ENCODE peak calls at places on chromosome 3, in ten cellular contexts. One of them, this sample, is unnamed.
A peak's percentile ranks its signal among the peaks of the same experiment; 100 is the strongest.

GRCh38 chr3:152374260-152374990 is 105.7 kb downstream of the MBNL1 start:
- DNase-seq in NCI-H510A treated with DMSO at 0.1 percent for 48 hours: no peak
- DNase-seq in neural crest cell: no peak
- DNase-seq in upper lobe of left lung: no peak
- DNase-seq in GOT3: no peak
- DNase-seq in NCI-H1048: no peak
- DNase-seq in GM12865: peak; percentile 64
- DNase-seq in activated T-cell treated with anti-CD3 and anti-CD28 coated beads, Interleukin-2, amount 50 U/mL, for 1 hour: no peak
- DNase-seq in activated CD8-positive, alpha-beta T cell treated with anti-CD3 and anti-CD28 coated beads for 36 hours: no peak
- DNase-seq in activated CD4-positive, alpha-beta T cell treated with anti-CD3 and anti-CD28 coated beads, Interleukin-2, amount 10 ng/mL, durations not matched to agents 7 days and 5 days: no peak
- DNase-seq in this sample: no peak

GRCh38 chr3:58752168-58752567 is 85.6 kb upstream of the FAM3D start:
- DNase-seq in NCI-H510A treated with DMSO at 0.1 percent for 48 hours: no peak
- DNase-seq in activated T-cell treated with anti-CD3 and anti-CD28 coated beads, Interleukin-2, amount 50 U/mL, for 1 hour: no peak
- DNase-seq in upper lobe of left lung: no peak
- DNase-seq in GM12865: no peak
- DNase-seq in activated CD8-positive, alpha-beta T cell treated with anti-CD3 and anti-CD28 coated beads for 36 hours: no peak
- DNase-seq in NCI-H1048: no peak
- DNase-seq in GOT3: no peak
- DNase-seq in activated CD4-positive, alpha-beta T cell treated with anti-CD3 and anti-CD28 coated beads, Interleukin-2, amount 10 ng/mL, durations not matched to agents 7 days and 5 days: no peak
- DNase-seq in neural crest cell: no peak
- DNase-seq in this sample: no peak

GRCh38 chr3:52291508-52292181 is 4.0 kb downstream of the GLYCTK start:
- DNase-seq in GM12865: peak; percentile 57
- DNase-seq in activated CD8-positive, alpha-beta T cell treated with anti-CD3 and anti-CD28 coated beads for 36 hours: peak; percentile 63
- DNase-seq in upper lobe of left lung: no peak
- DNase-seq in GOT3: no peak
- DNase-seq in neural crest cell: peak; percentile 58
- DNase-seq in activated CD4-positive, alpha-beta T cell treated with anti-CD3 and anti-CD28 coated beads, Interleukin-2, amount 10 ng/mL, durations not matched to agents 7 days and 5 days: peak; percentile 60
- DNase-seq in NCI-H510A treated with DMSO at 0.1 percent for 48 hours: no peak
- DNase-seq in activated T-cell treated with anti-CD3 and anti-CD28 coated beads, Interleukin-2, amount 50 U/mL, for 1 hour: peak; percentile 53
- DNase-seq in NCI-H1048: no peak
- DNase-seq in this sample: peak; percentile 16

GRCh38 chr3:53142986-53143385 is 12.8 kb upstream of the RFT1 start:
- DNase-seq in neural crest cell: no peak
- DNase-seq in NCI-H1048: no peak
- DNase-seq in GM12865: peak; percentile 58
- DNase-seq in activated CD8-positive, alpha-beta T cell treated with anti-CD3 and anti-CD28 coated beads for 36 hours: no peak
- DNase-seq in GOT3: no peak
- DNase-seq in activated T-cell treated with anti-CD3 and anti-CD28 coated beads, Interleukin-2, amount 50 U/mL, for 1 hour: no peak
- DNase-seq in NCI-H510A treated with DMSO at 0.1 percent for 48 hours: no peak
- DNase-seq in activated CD4-positive, alpha-beta T cell treated with anti-CD3 and anti-CD28 coated beads, Interleukin-2, amount 10 ng/mL, durations not matched to agents 7 days and 5 days: no peak
- DNase-seq in upper lobe of left lung: no peak
- DNase-seq in this sample: no peak

GRCh38 chr3:133474251-133474801 is 74.5 kb downstream of the BFSP2 start:
- DNase-seq in GOT3: no peak
- DNase-seq in activated CD8-positive, alpha-beta T cell treated with anti-CD3 and anti-CD28 coated beads for 36 hours: no peak
- DNase-seq in GM12865: no peak
- DNase-seq in NCI-H1048: no peak
- DNase-seq in neural crest cell: no peak
- DNase-seq in NCI-H510A treated with DMSO at 0.1 percent for 48 hours: peak; percentile 76
- DNase-seq in activated CD4-positive, alpha-beta T cell treated with anti-CD3 and anti-CD28 coated beads, Interleukin-2, amount 10 ng/mL, durations not matched to agents 7 days and 5 days: no peak
- DNase-seq in activated T-cell treated with anti-CD3 and anti-CD28 coated beads, Interleukin-2, amount 50 U/mL, for 1 hour: no peak
- DNase-seq in upper lobe of left lung: no peak
- DNase-seq in this sample: peak; percentile 5

GRCh38 chr3:13080026-13080425 is 6.8 kb upstream of the IQSEC1 start:
- DNase-seq in neural crest cell: no peak
- DNase-seq in activated T-cell treated with anti-CD3 and anti-CD28 coated beads, Interleukin-2, amount 50 U/mL, for 1 hour: no peak
- DNase-seq in GM12865: no peak
- DNase-seq in NCI-H510A treated with DMSO at 0.1 percent for 48 hours: no peak
- DNase-seq in activated CD4-positive, alpha-beta T cell treated with anti-CD3 and anti-CD28 coated beads, Interleukin-2, amount 10 ng/mL, durations not matched to agents 7 days and 5 days: no peak
- DNase-seq in NCI-H1048: no peak
- DNase-seq in upper lobe of left lung: no peak
- DNase-seq in activated CD8-positive, alpha-beta T cell treated with anti-CD3 and anti-CD28 coated beads for 36 hours: no peak
- DNase-seq in GOT3: no peak
- DNase-seq in this sample: no peak

GRCh38 chr3:126208618-126209256 is 28.4 kb upstream of the ALDH1L1 start:
- DNase-seq in GOT3: no peak
- DNase-seq in upper lobe of left lung: no peak
- DNase-seq in NCI-H510A treated with DMSO at 0.1 percent for 48 hours: no peak
- DNase-seq in GM12865: no peak
- DNase-seq in activated T-cell treated with anti-CD3 and anti-CD28 coated beads, Interleukin-2, amount 50 U/mL, for 1 hour: no peak
- DNase-seq in neural crest cell: no peak
- DNase-seq in NCI-H1048: no peak
- DNase-seq in activated CD8-positive, alpha-beta T cell treated with anti-CD3 and anti-CD28 coated beads for 36 hours: no peak
- DNase-seq in activated CD4-positive, alpha-beta T cell treated with anti-CD3 and anti-CD28 coated beads, Interleukin-2, amount 10 ng/mL, durations not matched to agents 7 days and 5 days: no peak
- DNase-seq in this sample: no peak

GRCh38 chr3:124837730-124838186 is 49.4 kb downstream of the ITGB5 start:
- DNase-seq in upper lobe of left lung: peak; percentile 30
- DNase-seq in activated CD8-positive, alpha-beta T cell treated with anti-CD3 and anti-CD28 coated beads for 36 hours: no peak
- DNase-seq in NCI-H510A treated with DMSO at 0.1 percent for 48 hours: no peak
- DNase-seq in activated T-cell treated with anti-CD3 and anti-CD28 coated beads, Interleukin-2, amount 50 U/mL, for 1 hour: no peak
- DNase-seq in activated CD4-positive, alpha-beta T cell treated with anti-CD3 and anti-CD28 coated beads, Interleukin-2, amount 10 ng/mL, durations not matched to agents 7 days and 5 days: no peak
- DNase-seq in GOT3: no peak
- DNase-seq in NCI-H1048: no peak
- DNase-seq in GM12865: no peak
- DNase-seq in neural crest cell: peak; percentile 14
- DNase-seq in this sample: no peak

GRCh38 chr3:64251019-64251418 is 25.8 kb upstream of the PRICKLE2 start:
- DNase-seq in NCI-H1048: no peak
- DNase-seq in GM12865: no peak
- DNase-seq in activated CD8-positive, alpha-beta T cell treated with anti-CD3 and anti-CD28 coated beads for 36 hours: no peak
- DNase-seq in upper lobe of left lung: no peak
- DNase-seq in NCI-H510A treated with DMSO at 0.1 percent for 48 hours: no peak
- DNase-seq in activated CD4-positive, alpha-beta T cell treated with anti-CD3 and anti-CD28 coated beads, Interleukin-2, amount 10 ng/mL, durations not matched to agents 7 days and 5 days: no peak
- DNase-seq in activated T-cell treated with anti-CD3 and anti-CD28 coated beads, Interleukin-2, amount 50 U/mL, for 1 hour: no peak
- DNase-seq in GOT3: no peak
- DNase-seq in neural crest cell: no peak
- DNase-seq in this sample: no peak

GRCh38 chr3:25428003-25428861 is at the start of gene RARB:
- DNase-seq in activated CD4-positive, alpha-beta T cell treated with anti-CD3 and anti-CD28 coated beads, Interleukin-2, amount 10 ng/mL, durations not matched to agents 7 days and 5 days: no peak
- DNase-seq in GM12865: peak; percentile 12
- DNase-seq in neural crest cell: peak; percentile 42
- DNase-seq in NCI-H510A treated with DMSO at 0.1 percent for 48 hours: peak; percentile 7
- DNase-seq in activated CD8-positive, alpha-beta T cell treated with anti-CD3 and anti-CD28 coated beads for 36 hours: peak; percentile 5
- DNase-seq in upper lobe of left lung: no peak
- DNase-seq in activated T-cell treated with anti-CD3 and anti-CD28 coated beads, Interleukin-2, amount 50 U/mL, for 1 hour: no peak
- DNase-seq in NCI-H1048: no peak
- DNase-seq in GOT3: peak; percentile 4
- DNase-seq in this sample: peak; percentile 64

GRCh38 chr3:171192176-171192854 is 165.8 kb upstream of the SLC2A2 start:
- DNase-seq in activated CD4-positive, alpha-beta T cell treated with anti-CD3 and anti-CD28 coated beads, Interleukin-2, amount 10 ng/mL, durations not matched to agents 7 days and 5 days: no peak
- DNase-seq in activated T-cell treated with anti-CD3 and anti-CD28 coated beads, Interleukin-2, amount 50 U/mL, for 1 hour: no peak
- DNase-seq in neural crest cell: no peak
- DNase-seq in GOT3: no peak
- DNase-seq in upper lobe of left lung: no peak
- DNase-seq in NCI-H510A treated with DMSO at 0.1 percent for 48 hours: no peak
- DNase-seq in GM12865: no peak
- DNase-seq in activated CD8-positive, alpha-beta T cell treated with anti-CD3 and anti-CD28 coated beads for 36 hours: peak; percentile 14
- DNase-seq in NCI-H1048: no peak
- DNase-seq in this sample: no peak

GRCh38 chr3:126212629-126213375 is 32.4 kb upstream of the ALDH1L1 start:
- DNase-seq in NCI-H1048: no peak
- DNase-seq in activated CD8-positive, alpha-beta T cell treated with anti-CD3 and anti-CD28 coated beads for 36 hours: no peak
- DNase-seq in activated T-cell treated with anti-CD3 and anti-CD28 coated beads, Interleukin-2, amount 50 U/mL, for 1 hour: no peak
- DNase-seq in neural crest cell: peak; percentile 67
- DNase-seq in NCI-H510A treated with DMSO at 0.1 percent for 48 hours: peak; percentile 9
- DNase-seq in activated CD4-positive, alpha-beta T cell treated with anti-CD3 and anti-CD28 coated beads, Interleukin-2, amount 10 ng/mL, durations not matched to agents 7 days and 5 days: no peak
- DNase-seq in GOT3: no peak
- DNase-seq in GM12865: no peak
- DNase-seq in upper lobe of left lung: peak; percentile 91
- DNase-seq in this sample: no peak

GRCh38 chr3:145812396-145812795 is 348.6 kb downstream of the PLOD2 start:
- DNase-seq in activated T-cell treated with anti-CD3 and anti-CD28 coated beads, Interleukin-2, amount 50 U/mL, for 1 hour: no peak
- DNase-seq in activated CD8-positive, alpha-beta T cell treated with anti-CD3 and anti-CD28 coated beads for 36 hours: no peak
- DNase-seq in NCI-H510A treated with DMSO at 0.1 percent for 48 hours: no peak
- DNase-seq in neural crest cell: no peak
- DNase-seq in activated CD4-positive, alpha-beta T cell treated with anti-CD3 and anti-CD28 coated beads, Interleukin-2, amount 10 ng/mL, durations not matched to agents 7 days and 5 days: no peak
- DNase-seq in upper lobe of left lung: no peak
- DNase-seq in GOT3: no peak
- DNase-seq in NCI-H1048: no peak
- DNase-seq in GM12865: no peak
- DNase-seq in this sample: no peak

GRCh38 chr3:188431553-188431952 is 277.6 kb downstream of the LPP start:
- DNase-seq in GM12865: no peak
- DNase-seq in activated CD8-positive, alpha-beta T cell treated with anti-CD3 and anti-CD28 coated beads for 36 hours: no peak
- DNase-seq in NCI-H1048: no peak
- DNase-seq in NCI-H510A treated with DMSO at 0.1 percent for 48 hours: no peak
- DNase-seq in activated T-cell treated with anti-CD3 and anti-CD28 coated beads, Interleukin-2, amount 50 U/mL, for 1 hour: no peak
- DNase-seq in GOT3: no peak
- DNase-seq in neural crest cell: no peak
- DNase-seq in activated CD4-positive, alpha-beta T cell treated with anti-CD3 and anti-CD28 coated beads, Interleukin-2, amount 10 ng/mL, durations not matched to agents 7 days and 5 days: no peak
- DNase-seq in upper lobe of left lung: no peak
- DNase-seq in this sample: no peak

GRCh38 chr3:172582712-172583111 is 59.5 kb upstream of the TNFSF10 start:
- DNase-seq in activated CD4-positive, alpha-beta T cell treated with anti-CD3 and anti-CD28 coated beads, Interleukin-2, amount 10 ng/mL, durations not matched to agents 7 days and 5 days: no peak
- DNase-seq in NCI-H510A treated with DMSO at 0.1 percent for 48 hours: no peak
- DNase-seq in upper lobe of left lung: no peak
- DNase-seq in activated CD8-positive, alpha-beta T cell treated with anti-CD3 and anti-CD28 coated beads for 36 hours: no peak
- DNase-seq in neural crest cell: no peak
- DNase-seq in activated T-cell treated with anti-CD3 and anti-CD28 coated beads, Interleukin-2, amount 50 U/mL, for 1 hour: no peak
- DNase-seq in NCI-H1048: no peak
- DNase-seq in GOT3: no peak
- DNase-seq in GM12865: no peak
- DNase-seq in this sample: no peak

GRCh38 chr3:105085506-105085905 is 281.2 kb upstream of the ALCAM start:
- DNase-seq in GOT3: no peak
- DNase-seq in activated T-cell treated with anti-CD3 and anti-CD28 coated beads, Interleukin-2, amount 50 U/mL, for 1 hour: no peak
- DNase-seq in neural crest cell: no peak
- DNase-seq in GM12865: no peak
- DNase-seq in activated CD8-positive, alpha-beta T cell treated with anti-CD3 and anti-CD28 coated beads for 36 hours: no peak
- DNase-seq in NCI-H1048: no peak
- DNase-seq in upper lobe of left lung: no peak
- DNase-seq in activated CD4-positive, alpha-beta T cell treated with anti-CD3 and anti-CD28 coated beads, Interleukin-2, amount 10 ng/mL, durations not matched to agents 7 days and 5 days: no peak
- DNase-seq in NCI-H510A treated with DMSO at 0.1 percent for 48 hours: no peak
- DNase-seq in this sample: no peak

GRCh38 chr3:47950453-47950852 is 65.8 kb downstream of the MAP4 start:
- DNase-seq in activated CD8-positive, alpha-beta T cell treated with anti-CD3 and anti-CD28 coated beads for 36 hours: no peak
- DNase-seq in NCI-H1048: no peak
- DNase-seq in NCI-H510A treated with DMSO at 0.1 percent for 48 hours: no peak
- DNase-seq in neural crest cell: no peak
- DNase-seq in activated CD4-positive, alpha-beta T cell treated with anti-CD3 and anti-CD28 coated beads, Interleukin-2, amount 10 ng/mL, durations not matched to agents 7 days and 5 days: no peak
- DNase-seq in GM12865: no peak
- DNase-seq in GOT3: no peak
- DNase-seq in activated T-cell treated with anti-CD3 and anti-CD28 coated beads, Interleukin-2, amount 50 U/mL, for 1 hour: no peak
- DNase-seq in upper lobe of left lung: no peak
- DNase-seq in this sample: no peak

GRCh38 chr3:143152043-143152442 is 32.5 kb downstream of the CHST2 start:
- DNase-seq in upper lobe of left lung: no peak
- DNase-seq in NCI-H510A treated with DMSO at 0.1 percent for 48 hours: no peak
- DNase-seq in neural crest cell: no peak
- DNase-seq in GOT3: no peak
- DNase-seq in NCI-H1048: no peak
- DNase-seq in activated T-cell treated with anti-CD3 and anti-CD28 coated beads, Interleukin-2, amount 50 U/mL, for 1 hour: no peak
- DNase-seq in activated CD8-positive, alpha-beta T cell treated with anti-CD3 and anti-CD28 coated beads for 36 hours: peak; percentile 17
- DNase-seq in GM12865: no peak
- DNase-seq in activated CD4-positive, alpha-beta T cell treated with anti-CD3 and anti-CD28 coated beads, Interleukin-2, amount 10 ng/mL, durations not matched to agents 7 days and 5 days: no peak
- DNase-seq in this sample: no peak

GRCh38 chr3:194330579-194330978 is 20.5 kb downstream of the CPN2 start:
- DNase-seq in activated CD4-positive, alpha-beta T cell treated with anti-CD3 and anti-CD28 coated beads, Interleukin-2, amount 10 ng/mL, durations not matched to agents 7 days and 5 days: no peak
- DNase-seq in NCI-H510A treated with DMSO at 0.1 percent for 48 hours: no peak
- DNase-seq in GM12865: no peak
- DNase-seq in GOT3: no peak
- DNase-seq in neural crest cell: no peak
- DNase-seq in activated T-cell treated with anti-CD3 and anti-CD28 coated beads, Interleukin-2, amount 50 U/mL, for 1 hour: no peak
- DNase-seq in upper lobe of left lung: no peak
- DNase-seq in NCI-H1048: no peak
- DNase-seq in activated CD8-positive, alpha-beta T cell treated with anti-CD3 and anti-CD28 coated beads for 36 hours: no peak
- DNase-seq in this sample: no peak

GRCh38 chr3:10263549-10264363 is 15.5 kb downstream of the TATDN2 start:
- DNase-seq in activated T-cell treated with anti-CD3 and anti-CD28 coated beads, Interleukin-2, amount 50 U/mL, for 1 hour: peak; percentile 72
- DNase-seq in GOT3: no peak
- DNase-seq in NCI-H1048: no peak
- DNase-seq in upper lobe of left lung: peak; percentile 80
- DNase-seq in neural crest cell: peak; percentile 47
- DNase-seq in NCI-H510A treated with DMSO at 0.1 percent for 48 hours: peak; percentile 11
- DNase-seq in GM12865: peak; percentile 45
- DNase-seq in activated CD8-positive, alpha-beta T cell treated with anti-CD3 and anti-CD28 coated beads for 36 hours: peak; percentile 90
- DNase-seq in activated CD4-positive, alpha-beta T cell treated with anti-CD3 and anti-CD28 coated beads, Interleukin-2, amount 10 ng/mL, durations not matched to agents 7 days and 5 days: peak; percentile 71
- DNase-seq in this sample: no peak

GRCh38 chr3:123780656-123781055 is 103.5 kb downstream of the MYLK start:
- DNase-seq in NCI-H1048: no peak
- DNase-seq in activated CD4-positive, alpha-beta T cell treated with anti-CD3 and anti-CD28 coated beads, Interleukin-2, amount 10 ng/mL, durations not matched to agents 7 days and 5 days: no peak
- DNase-seq in neural crest cell: no peak
- DNase-seq in NCI-H510A treated with DMSO at 0.1 percent for 48 hours: no peak
- DNase-seq in upper lobe of left lung: no peak
- DNase-seq in GM12865: no peak
- DNase-seq in activated T-cell treated with anti-CD3 and anti-CD28 coated beads, Interleukin-2, amount 50 U/mL, for 1 hour: no peak
- DNase-seq in GOT3: no peak
- DNase-seq in activated CD8-positive, alpha-beta T cell treated with anti-CD3 and anti-CD28 coated beads for 36 hours: no peak
- DNase-seq in this sample: no peak

GRCh38 chr3:58004972-58005371 is 3.2 kb upstream of the FLNB start:
- DNase-seq in neural crest cell: no peak
- DNase-seq in NCI-H1048: no peak
- DNase-seq in activated CD4-positive, alpha-beta T cell treated with anti-CD3 and anti-CD28 coated beads, Interleukin-2, amount 10 ng/mL, durations not matched to agents 7 days and 5 days: no peak
- DNase-seq in GOT3: no peak
- DNase-seq in activated CD8-positive, alpha-beta T cell treated with anti-CD3 and anti-CD28 coated beads for 36 hours: no peak
- DNase-seq in activated T-cell treated with anti-CD3 and anti-CD28 coated beads, Interleukin-2, amount 50 U/mL, for 1 hour: no peak
- DNase-seq in NCI-H510A treated with DMSO at 0.1 percent for 48 hours: no peak
- DNase-seq in GM12865: no peak
- DNase-seq in upper lobe of left lung: no peak
- DNase-seq in this sample: no peak

GRCh38 chr3:56799251-56799882 is 2.4 kb downstream of the ARHGEF3 start:
- DNase-seq in activated CD8-positive, alpha-beta T cell treated with anti-CD3 and anti-CD28 coated beads for 36 hours: peak; percentile 40
- DNase-seq in GOT3: no peak
- DNase-seq in GM12865: peak; percentile 82
- DNase-seq in activated CD4-positive, alpha-beta T cell treated with anti-CD3 and anti-CD28 coated beads, Interleukin-2, amount 10 ng/mL, durations not matched to agents 7 days and 5 days: peak; percentile 39
- DNase-seq in NCI-H1048: peak; percentile 37
- DNase-seq in upper lobe of left lung: no peak
- DNase-seq in neural crest cell: no peak
- DNase-seq in NCI-H510A treated with DMSO at 0.1 percent for 48 hours: peak; percentile 64
- DNase-seq in activated T-cell treated with anti-CD3 and anti-CD28 coated beads, Interleukin-2, amount 50 U/mL, for 1 hour: peak; percentile 39
- DNase-seq in this sample: peak; percentile 91

GRCh38 chr3:169818330-169818729 is 5.6 kb upstream of the LRRC34 start:
- DNase-seq in activated CD4-positive, alpha-beta T cell treated with anti-CD3 and anti-CD28 coated beads, Interleukin-2, amount 10 ng/mL, durations not matched to agents 7 days and 5 days: no peak
- DNase-seq in NCI-H510A treated with DMSO at 0.1 percent for 48 hours: no peak
- DNase-seq in NCI-H1048: no peak
- DNase-seq in upper lobe of left lung: no peak
- DNase-seq in neural crest cell: no peak
- DNase-seq in GOT3: no peak
- DNase-seq in GM12865: no peak
- DNase-seq in activated CD8-positive, alpha-beta T cell treated with anti-CD3 and anti-CD28 coated beads for 36 hours: no peak
- DNase-seq in activated T-cell treated with anti-CD3 and anti-CD28 coated beads, Interleukin-2, amount 50 U/mL, for 1 hour: no peak
- DNase-seq in this sample: no peak

GRCh38 chr3:46709147-46709654 is 8.0 kb downstream of the TMIE start:
- DNase-seq in NCI-H1048: no peak
- DNase-seq in GOT3: no peak
- DNase-seq in upper lobe of left lung: no peak
- DNase-seq in activated CD4-positive, alpha-beta T cell treated with anti-CD3 and anti-CD28 coated beads, Interleukin-2, amount 10 ng/mL, durations not matched to agents 7 days and 5 days: no peak
- DNase-seq in neural crest cell: no peak
- DNase-seq in NCI-H510A treated with DMSO at 0.1 percent for 48 hours: no peak
- DNase-seq in GM12865: no peak
- DNase-seq in activated CD8-positive, alpha-beta T cell treated with anti-CD3 and anti-CD28 coated beads for 36 hours: no peak
- DNase-seq in activated T-cell treated with anti-CD3 and anti-CD28 coated beads, Interleukin-2, amount 50 U/mL, for 1 hour: peak; percentile 8
- DNase-seq in this sample: no peak

GRCh38 chr3:53846134-53846850 is at the start of the genes CHDH and IL17RB:
- DNase-seq in activated CD4-positive, alpha-beta T cell treated with anti-CD3 and anti-CD28 coated beads, Interleukin-2, amount 10 ng/mL, durations not matched to agents 7 days and 5 days: no peak
- DNase-seq in NCI-H1048: peak; percentile 76
- DNase-seq in neural crest cell: peak; percentile 40
- DNase-seq in NCI-H510A treated with DMSO at 0.1 percent for 48 hours: peak; percentile 59
- DNase-seq in activated CD8-positive, alpha-beta T cell treated with anti-CD3 and anti-CD28 coated beads for 36 hours: peak; percentile 9
- DNase-seq in upper lobe of left lung: peak; percentile 94
- DNase-seq in activated T-cell treated with anti-CD3 and anti-CD28 coated beads, Interleukin-2, amount 50 U/mL, for 1 hour: no peak
- DNase-seq in GM12865: peak; percentile 71
- DNase-seq in GOT3: no peak
- DNase-seq in this sample: peak; percentile 48